ENCODE peak calls at places on chromosomes 13 and 19, in six cellular contexts. J, E, X, F, Z and H are unnamed samples.

GRCh38 chr13:113034451-113035208 is 65.6 kb downstream of the MCF2L start:
- DNase-seq in J (peak), E (no peak), X (peak), F (peak), Z (peak), H (peak)

GRCh38 chr13:46961719-46962118 is 64.9 kb upstream of the HTR2A start:
- DNase-seq in J (peak), E (no peak), X (peak), F (no peak), Z (peak), H (peak)

GRCh38 chr19:21569497-21569870 is 64.1 kb downstream of the ZNF429 start:
- DNase-seq in J (no peak), E (no peak), X (peak), F (no peak), Z (no peak), H (no peak)

GRCh38 chr19:22422220-22422619 is at the start of gene ZNF98:
- DNase-seq in J (no peak), E (no peak), X (no peak), F (peak), Z (no peak), H (no peak)

GRCh38 chr13:37905736-37906135 is 36.2 kb upstream of the TRPC4 start:
- DNase-seq in J (peak), E (no peak), X (no peak), F (no peak), Z (no peak), H (no peak)

GRCh38 chr13:76723551-76724232 is 162.5 kb downstream of the KCTD12 start:
- DNase-seq in J (peak), E (no peak), X (peak), F (peak), Z (peak), H (peak)

GRCh38 chr13:44004881-44005280 is 125.2 kb downstream of the LACC1 start:
- DNase-seq in J (no peak), E (no peak), X (no peak), F (no peak), Z (peak), H (peak)

GRCh38 chr19:41707502-41707812 is 969 bp upstream of the CEACAM5 start:
- DNase-seq in J (no peak), E (no peak), X (no peak), F (no peak), Z (no peak), H (no peak)

GRCh38 chr19:8390617-8390981 is 439 bp downstream of the RAB11B start:
- DNase-seq in J (peak), E (peak), X (peak), F (peak), Z (peak), H (peak)

GRCh38 chr13:27406178-27406939 is 18.1 kb upstream of the GTF3A start:
- DNase-seq in J (no peak), E (no peak), X (peak), F (no peak), Z (peak), H (peak)

GRCh38 chr19:46221981-46222610 is 7.4 kb upstream of the IGFL1 start:
- DNase-seq in J (no peak), E (no peak), X (peak), F (peak), Z (peak), H (peak)

GRCh38 chr13:113114511-113115362 is 7.9 kb upstream of the F10 start:
- DNase-seq in J (no peak), E (no peak), X (no peak), F (no peak), Z (no peak), H (no peak)

GRCh38 chr13:112766336-112766735 is 76.5 kb downstream of the ATP11A start:
- DNase-seq in J (no peak), E (no peak), X (no peak), F (no peak), Z (no peak), H (no peak)

GRCh38 chr19:17946965-17947784 is 14.4 kb downstream of the CCDC124 start:
- DNase-seq in J (no peak), E (no peak), X (no peak), F (no peak), Z (no peak), H (no peak)

GRCh38 chr19:17761148-17761547 is 9.9 kb downstream of the FCHO1 start:
- DNase-seq in J (no peak), E (no peak), X (no peak), F (no peak), Z (no peak), H (no peak)

GRCh38 chr13:44474122-44474910 is 100.7 kb downstream of the SERP2 start:
- DNase-seq in J (no peak), E (no peak), X (no peak), F (no peak), Z (peak), H (peak)

GRCh38 chr19:55600336-55601028 is 394 bp downstream of the ZNF524 start:
- DNase-seq in J (no peak), E (no peak), X (no peak), F (peak), Z (no peak), H (no peak)

GRCh38 chr13:113786262-113786841 is 27.3 kb downstream of the TMEM255B start:
- DNase-seq in J (no peak), E (no peak), X (no peak), F (no peak), Z (peak), H (peak)

GRCh38 chr19:39409207-39409885 is 2.7 kb downstream of the ZFP36 start:
- DNase-seq in J (no peak), E (peak), X (peak), F (peak), Z (no peak), H (peak)

GRCh38 chr13:31037874-31038475 is 105.5 kb downstream of the TEX26 start:
- DNase-seq in J (no peak), E (no peak), X (no peak), F (no peak), Z (no peak), H (no peak)

GRCh38 chr13:28636677-28637317 is 22.1 kb upstream of the POMP start:
- DNase-seq in J (peak), E (no peak), X (peak), F (peak), Z (peak), H (peak)

GRCh38 chr19:56105090-56105701 is 15.9 kb downstream of the ZNF787 start:
- DNase-seq in J (peak), E (peak), X (no peak), F (peak), Z (peak), H (peak)

GRCh38 chr13:77002590-77003190 is 10.8 kb downstream of the CLN5 start:
- DNase-seq in J (no peak), E (no peak), X (peak), F (no peak), Z (peak), H (peak)

GRCh38 chr13:101289764-101290163 is 126.5 kb downstream of the NALCN start:
- DNase-seq in J (no peak), E (no peak), X (no peak), F (no peak), Z (peak), H (peak)

GRCh38 chr19:15265849-15266248 is 33.6 kb upstream of the EPHX3 start:
- DNase-seq in J (peak), E (no peak), X (no peak), F (peak), Z (peak), H (peak)

GRCh38 chr13:112968910-112969691 is at the start of gene MCF2L:
- DNase-seq in J (no peak), E (peak), X (no peak), F (peak), Z (peak), H (peak)

GRCh38 chr19:2332341-2333026 is 4.0 kb downstream of the SPPL2B start:
- DNase-seq in J (no peak), E (peak), X (peak), F (no peak), Z (no peak), H (no peak)

GRCh38 chr19:24073807-24074206 is 13.2 kb upstream of the ZNF254 start:
- DNase-seq in J (no peak), E (no peak), X (no peak), F (no peak), Z (no peak), H (no peak)

GRCh38 chr13:99465454-99465853 is 35.8 kb upstream of the TM9SF2 start:
- DNase-seq in J (no peak), E (no peak), X (no peak), F (no peak), Z (no peak), H (no peak)

GRCh38 chr19:4327877-4328242 is 10.8 kb downstream of the STAP2 start:
- DNase-seq in J (no peak), E (no peak), X (no peak), F (no peak), Z (no peak), H (no peak)
- H3K4me3 ChIP-seq in J (peak), E (peak), X (peak), F (no peak), Z (peak), H (peak)

GRCh38 chr13:23667750-23668149 is 97.5 kb downstream of the TNFRSF19 start:
- DNase-seq in J (no peak), E (no peak), X (no peak), F (no peak), Z (no peak), H (no peak)
- TF ChIP-seq CTCF in J (no peak), E (no peak), X (peak), F (no peak), Z (no peak), H (peak)

GRCh38 chr19:1081301-1082164 is 13.6 kb downstream of the POLR2E start:
- DNase-seq in J (no peak), E (no peak), X (no peak), F (no peak), Z (no peak), H (no peak)

GRCh38 chr19:1084024-1084868 is 10.9 kb downstream of the POLR2E start:
- DNase-seq in J (no peak), E (no peak), X (no peak), F (no peak), Z (no peak), H (no peak)

GRCh38 chr19:1080360-1081161 is 13.6 kb downstream of the ARHGAP45 start:
- DNase-seq in J (no peak), E (no peak), X (no peak), F (no peak), Z (no peak), H (no peak)

GRCh38 chr19:1082928-1083816 is 12.0 kb downstream of the POLR2E start:
- DNase-seq in J (no peak), E (no peak), X (no peak), F (no peak), Z (no peak), H (no peak)

GRCh38 chr19:1082165-1082927 is 12.8 kb downstream of the POLR2E start:
- DNase-seq in J (no peak), E (peak), X (peak), F (no peak), Z (peak), H (peak)
- H3K4me3 ChIP-seq in J (peak), E (no peak), X (no peak), F (no peak), Z (peak), H (no peak)

GRCh38 chr19:44280916-44281315 is 21.2 kb downstream of the ZNF233 start:
- DNase-seq in J (no peak), E (no peak), X (no peak), F (no peak), Z (no peak), H (no peak)
- TF ChIP-seq CTCF in J (no peak), E (no peak), X (no peak), F (no peak), Z (no peak), H (no peak)

DNA sequence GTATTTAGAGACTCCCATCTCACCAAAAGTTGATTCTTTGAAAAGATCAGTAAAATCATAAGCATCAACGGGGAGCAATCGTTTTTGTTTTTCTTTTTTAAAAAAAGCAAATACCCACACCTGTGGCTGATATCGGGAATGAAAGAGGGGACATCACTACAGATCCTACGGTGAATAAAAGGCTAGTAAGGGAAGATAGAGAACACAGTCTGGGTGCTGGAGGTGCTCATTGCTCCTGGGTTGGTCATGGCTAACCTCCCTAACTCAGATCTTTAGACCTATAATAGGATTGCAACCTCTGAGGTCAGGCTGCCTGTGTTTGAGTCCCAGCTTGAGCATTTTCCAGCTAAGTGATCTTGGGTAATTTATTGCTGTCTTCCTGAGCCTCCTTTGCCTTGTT is 1.1 kb downstream of the EHD2 start:
- DNase-seq in J (no peak), E (no peak), X (no peak), F (no peak), Z (no peak), H (peak)
- H3K4me3 ChIP-seq in J (peak), E (no peak), X (no peak), F (peak), Z (peak), H (peak)

GRCh38 chr13:111398715-111399299 is 78.4 kb downstream of the TEX29 start:
- DNase-seq in J (no peak), E (no peak), X (peak), F (no peak), Z (no peak), H (no peak)
- TF ChIP-seq CTCF in J (no peak), E (no peak), X (no peak), F (no peak), Z (no peak), H (no peak)